ENCODE peak calls at places on chromosome 1, in seven cellular contexts. D is heart left ventricle, P is GM12864, Q is right atrium auricular region, J is GM20000, S is endothelial cell, E is GM12865. M is an unnamed sample.

GRCh38 chr1:161153682-161154337 is at the start of gene UFC1:
- DNase-seq in D (peak; percentile 80), P (peak; percentile 88), Q (peak; percentile 83), J (peak; percentile 88), S (peak; percentile 70), E (peak; percentile 95), M (peak; percentile 80)

GRCh38 chr1:117630423-117630998 is 24.7 kb downstream of the TENT5C start:
- DNase-seq in D (peak; percentile 81), P (no peak), Q (no peak), J (no peak), S (no peak), E (no peak), M (no peak)

GRCh38 chr1:91349524-91349923 is 55.1 kb downstream of the HFM1 start:
- DNase-seq in D (no peak), P (no peak), Q (no peak), J (no peak), S (no peak), E (no peak), M (no peak)

GRCh38 chr1:62435231-62436038 is 1.4 kb upstream of the USP1 start:
- DNase-seq in D (no peak), P (no peak), Q (no peak), J (no peak), S (no peak), E (peak; percentile 18), M (peak; percentile 64)

GRCh38 chr1:74686941-74687340 is 13.3 kb upstream of the ERICH3 start:
- DNase-seq in D (no peak), P (no peak), Q (no peak), J (no peak), S (no peak), E (no peak), M (no peak)

GRCh38 chr1:26553942-26554682 is 24.6 kb downstream of the RPS6KA1 start:
- DNase-seq in D (no peak), P (no peak), Q (no peak), J (no peak), S (no peak), E (no peak), M (no peak)

GRCh38 chr1:46622341-46622740 is 5.7 kb upstream of the MOB3C start:
- DNase-seq in D (no peak), P (no peak), Q (no peak), J (peak; percentile 35), S (peak; percentile 49), E (no peak), M (peak; percentile 50)

GRCh38 chr1:81323862-81324261 is 476.9 kb upstream of the ADGRL2 start:
- DNase-seq in D (no peak), P (no peak), Q (no peak), J (no peak), S (no peak), E (no peak), M (no peak)

GRCh38 chr1:27928216-27928954 is 6.4 kb upstream of the SMPDL3B start:
- DNase-seq in D (no peak), P (no peak), Q (no peak), J (no peak), S (no peak), E (no peak), M (no peak)
- TF ChIP-seq CTCF in D (no peak), P (peak; percentile 22), Q (no peak), J (no peak), S (no peak), E (no peak), M (no peak)

GRCh38 chr1:171742577-171742922 is 685 bp upstream of the VAMP4 start:
- DNase-seq in D (peak; percentile 45), P (no peak), Q (no peak), J (peak; percentile 13), S (peak; percentile 33), E (no peak), M (peak; percentile 82)

GRCh38 chr1:171740356-171740863 is 1.5 kb downstream of the VAMP4 start:
- DNase-seq in D (no peak), P (no peak), Q (no peak), J (no peak), S (no peak), E (no peak), M (no peak)

GRCh38 chr1:171743014-171743870 is 1.4 kb upstream of the VAMP4 start:
- DNase-seq in D (no peak), P (no peak), Q (no peak), J (no peak), S (no peak), E (no peak), M (no peak)

GRCh38 chr1:171740987-171741871 is 636 bp downstream of the VAMP4 start:
- DNase-seq in D (peak; percentile 39), P (peak; percentile 18), Q (no peak), J (peak; percentile 72), S (peak; percentile 9), E (peak; percentile 75), M (peak; percentile 74)

DNA sequence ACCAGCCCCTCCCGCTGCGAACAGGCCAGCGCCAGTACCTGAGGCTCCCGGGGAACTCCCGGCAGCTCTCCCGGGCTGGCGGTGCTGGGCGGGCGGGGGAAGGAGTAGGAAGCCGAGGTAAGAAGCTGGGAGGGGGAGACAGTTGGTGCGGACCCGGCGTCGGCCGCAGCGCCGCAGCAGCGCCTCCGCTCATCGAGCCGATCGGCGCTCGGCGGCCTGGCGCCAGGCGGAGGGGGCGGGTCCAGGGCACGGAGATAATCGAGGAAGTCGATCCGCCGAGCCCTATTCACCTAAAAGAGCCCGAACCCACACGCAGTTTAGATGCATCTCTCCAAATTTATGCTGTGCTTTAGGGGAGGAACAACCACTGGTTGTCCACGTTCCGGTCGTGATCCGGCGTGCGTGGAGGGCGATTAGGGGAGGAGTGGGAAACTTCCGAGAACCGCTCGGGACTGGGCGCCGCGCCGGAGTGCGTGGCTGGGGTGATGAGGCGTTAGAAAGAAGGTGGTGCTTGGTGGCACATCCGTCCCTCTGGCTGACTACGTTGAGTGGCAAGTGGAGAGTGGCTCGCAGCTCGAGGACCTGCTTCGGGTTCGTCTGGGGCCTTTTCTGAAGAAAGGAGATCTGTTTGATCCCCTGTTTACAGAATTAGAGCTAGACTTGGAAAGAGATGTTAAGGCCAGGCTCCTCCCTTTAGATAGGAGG is at the start of gene VAMP4:
- DNase-seq in D (peak; percentile 90), P (peak; percentile 51), Q (peak; percentile 83), J (peak; percentile 86), S (peak; percentile 88), E (peak; percentile 90), M (peak; percentile 94)
- TF ChIP-seq CTCF in D (no peak), P (no peak), Q (no peak), J (no peak), S (no peak), E (no peak), M (no peak)

DNA sequence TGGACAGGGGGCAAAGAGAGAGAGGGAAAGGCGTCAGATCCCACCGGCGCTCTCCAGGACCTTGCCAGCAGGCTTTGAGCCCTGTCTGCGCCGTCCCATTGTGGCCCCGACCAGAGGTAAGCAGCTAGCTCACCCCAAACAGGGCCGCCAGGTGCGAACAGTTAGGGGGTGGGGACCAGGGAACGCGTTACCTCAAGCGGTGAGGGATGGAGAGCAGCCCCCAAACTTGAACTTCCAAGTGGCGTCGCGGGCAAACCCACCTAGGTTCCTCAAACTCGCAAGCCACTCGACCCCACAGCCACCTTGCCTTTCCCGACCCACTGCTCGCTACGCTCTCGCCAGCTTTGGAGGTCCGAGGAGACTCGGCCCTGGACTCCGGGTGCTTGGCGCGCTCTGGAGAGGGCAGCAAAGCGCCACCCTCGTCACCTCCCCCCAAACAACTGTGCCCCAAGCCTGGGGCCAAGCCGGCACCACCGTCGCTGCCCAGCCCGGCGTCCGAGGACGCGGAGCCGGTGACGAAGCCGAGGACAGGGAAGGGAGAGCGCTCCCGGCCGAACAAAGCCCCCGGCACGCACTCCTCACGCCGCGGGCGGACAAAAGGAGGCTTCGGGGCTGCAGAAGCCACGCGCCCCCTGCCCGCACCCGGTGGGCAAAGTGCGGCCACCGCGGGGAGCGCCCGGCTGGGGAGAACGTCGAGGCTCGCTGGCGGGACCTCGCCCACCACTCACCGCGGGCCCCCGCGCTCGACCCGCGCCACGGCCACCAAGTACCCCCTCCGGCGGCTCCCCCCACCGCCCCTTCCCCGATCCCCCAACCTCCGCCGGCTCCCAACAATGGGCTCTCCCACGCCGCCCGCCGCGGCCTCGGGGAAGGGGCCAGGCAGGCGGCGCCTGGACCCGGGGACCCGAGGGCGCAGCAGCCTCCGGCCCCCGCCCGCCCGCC is 984 bp downstream of the SSBP3 start:
- DNase-seq in D (peak; percentile 46), P (no peak), Q (no peak), J (peak; percentile 44), S (peak; percentile 33), E (peak; percentile 47), M (no peak)
- TF ChIP-seq CTCF in D (no peak), P (no peak), Q (no peak), J (no peak), S (no peak), E (no peak), M (no peak)

GRCh38 chr1:68624233-68624632 is 127.4 kb upstream of the DEPDC1 start:
- DNase-seq in D (no peak), P (no peak), Q (no peak), J (no peak), S (no peak), E (no peak), M (no peak)
- TF ChIP-seq CTCF in D (no peak), P (no peak), Q (no peak), J (no peak), S (no peak), E (no peak), M (no peak)

DNA sequence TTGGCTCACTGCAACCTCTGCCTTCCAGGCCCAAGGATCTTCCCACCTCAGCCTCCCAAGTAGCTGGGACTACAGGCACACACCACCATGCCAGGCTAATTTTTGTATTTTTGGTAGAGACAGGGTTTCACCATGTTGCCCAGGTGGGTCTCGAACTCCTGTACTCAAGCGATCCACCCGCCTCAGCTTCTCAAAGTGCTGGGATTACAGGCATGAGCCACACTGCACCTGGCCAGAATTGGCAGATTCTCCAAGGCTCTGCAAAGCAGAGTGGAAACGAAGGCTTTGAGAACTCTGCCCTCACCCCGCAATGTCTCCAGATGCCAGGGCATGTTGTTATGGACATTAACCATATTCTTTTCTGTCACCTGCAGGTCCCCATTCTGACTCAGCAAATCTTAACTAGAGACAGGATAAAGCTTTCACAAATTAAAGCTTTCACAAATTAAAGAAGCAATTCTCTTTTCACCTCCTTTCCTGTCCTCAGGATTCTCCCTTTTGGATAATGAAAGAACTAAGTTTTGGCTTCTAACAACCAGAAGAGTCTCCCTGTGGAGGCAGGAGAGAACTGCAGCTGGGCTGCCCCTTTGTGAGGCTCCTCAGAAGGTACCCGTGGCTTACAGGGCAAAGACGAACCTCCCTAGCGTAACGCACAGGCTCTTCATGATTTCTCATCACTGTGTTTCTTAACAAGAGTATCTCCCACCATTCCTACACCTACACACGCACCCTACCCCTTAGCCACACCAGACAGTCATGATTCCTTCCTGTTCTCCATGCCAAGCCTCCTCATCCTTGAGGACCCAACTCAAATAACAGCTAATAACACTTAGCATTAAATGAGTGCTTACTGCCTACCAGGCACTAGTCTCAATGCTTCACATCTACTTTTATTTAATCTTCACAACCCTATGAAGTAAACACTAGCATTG is 29.8 kb downstream of the GPA33 start:
- DNase-seq in D (no peak), P (no peak), Q (no peak), J (no peak), S (no peak), E (no peak), M (no peak)
- TF ChIP-seq CTCF in D (no peak), P (peak; percentile 46), Q (no peak), J (no peak), S (peak; percentile 14), E (peak; percentile 23), M (no peak)